ENCODE peak calls at places on chromosome 20, in ten cellular contexts. N, U, G, E, S, A, R, I, P and Z are unnamed samples.
A peak's percentile ranks its signal among the peaks of the same experiment; 100 is the strongest.

GRCh38 chr20:37845261-37845681 is 57.7 kb upstream of the VSTM2L start:
- DNase-seq in U (no peak), A (no peak), P (no peak), S (no peak), G (peak; percentile 28), R (peak; percentile 31), N (no peak), E (no peak), I (peak; percentile 47), Z (peak; percentile 34)

GRCh38 chr20:29690274-29690673 is 1567.2 kb upstream of the DEFB115 start:
- DNase-seq in N (no peak), R (no peak), U (no peak), P (no peak), A (no peak), S (no peak), I (no peak), G (no peak), E (no peak), Z (peak; percentile 5)

GRCh38 chr20:25233016-25233772 is 14.7 kb upstream of the PYGB start:
- DNase-seq in P (no peak), R (no peak), S (peak; percentile 60), I (peak; percentile 90), G (peak; percentile 94), U (no peak), N (no peak), E (peak; percentile 94), A (peak; percentile 73), Z (no peak)

GRCh38 chr20:53157443-53158408 is 185.6 kb downstream of the TSHZ2 start:
- DNase-seq in S (no peak), R (no peak), A (peak; percentile 57), I (peak; percentile 76), P (peak; percentile 25), N (peak; percentile 68), G (peak; percentile 51), E (peak; percentile 67), U (peak; percentile 67), Z (peak; percentile 37)

GRCh38 chr20:32201977-32202363 is 5.6 kb downstream of the PLAGL2 start:
- DNase-seq in I (no peak), N (no peak), P (no peak), G (no peak), E (no peak), A (peak; percentile 58), R (no peak), U (no peak), S (no peak), Z (peak; percentile 38)

GRCh38 chr20:16639027-16639941 is 66.0 kb upstream of the KIF16B start:
- DNase-seq in E (no peak), S (no peak), U (no peak), G (no peak), R (no peak), N (no peak), I (no peak), A (no peak), P (no peak), Z (no peak)

GRCh38 chr20:51377132-51377531 is 165.4 kb downstream of the NFATC2 start:
- DNase-seq in E (no peak), S (no peak), I (no peak), R (no peak), U (no peak), N (no peak), A (no peak), G (no peak), P (no peak), Z (no peak)

GRCh38 chr20:1712634-1713625 is 55.4 kb upstream of the SIRPG start:
- DNase-seq in S (no peak), U (no peak), A (no peak), P (no peak), I (no peak), N (no peak), E (no peak), G (no peak), R (no peak), Z (no peak)

GRCh38 chr20:8930691-8931090 is 138.2 kb upstream of the PLCB4 start:
- DNase-seq in P (no peak), N (no peak), I (no peak), S (no peak), R (no peak), G (no peak), A (no peak), U (no peak), E (no peak), Z (no peak)

GRCh38 chr20:15867899-15868298 is 705.3 kb downstream of the KIF16B start:
- DNase-seq in A (no peak), I (no peak), R (no peak), G (no peak), U (no peak), P (no peak), S (no peak), E (no peak), N (peak; percentile 46), Z (no peak)

GRCh38 chr20:2331901-2332565 is 36.2 kb downstream of the TGM3 start:
- DNase-seq in E (no peak), G (no peak), A (no peak), R (no peak), I (no peak), P (no peak), S (no peak), U (no peak), N (no peak), Z (no peak)

GRCh38 chr20:3084283-3084985 is at the start of gene AVP:
- DNase-seq in R (no peak), G (no peak), U (no peak), S (no peak), N (no peak), E (no peak), I (no peak), A (no peak), P (no peak), Z (no peak)

GRCh38 chr20:49284818-49285217 is 7.0 kb upstream of the ZNFX1 start:
- DNase-seq in S (no peak), P (no peak), G (no peak), U (no peak), R (no peak), A (no peak), E (no peak), I (no peak), N (no peak), Z (no peak)
- H3K4me3 ChIP-seq in S (no peak overlapping the region), P (no peak overlapping the region), G (peak overlapping the region; percentile 87), U (peak overlapping the region; percentile 6), R (peak overlapping the region; percentile 10), A (no peak overlapping the region), E (no peak overlapping the region), I (no peak overlapping the region), N (no peak overlapping the region), Z (no peak overlapping the region)

GRCh38 chr20:58233881-58234528 is 5.6 kb upstream of the ANKRD60 start:
- DNase-seq in U (peak; percentile 40), P (peak; percentile 22), I (peak; percentile 36), A (peak; percentile 18), S (no peak), R (peak; percentile 72), N (peak; percentile 65), G (no peak), E (peak; percentile 55), Z (no peak)
- H3K36me3 ChIP-seq in U (peaks cover 34% of the 10 kb centered on the region), P (no peaks in the 10 kb centered on the region), I (peaks cover 2% of the 10 kb centered on the region), A (no peaks in the 10 kb centered on the region), S (peaks cover 9% of the 10 kb centered on the region), R (peaks cover 16% of the 10 kb centered on the region), N (no peaks in the 10 kb centered on the region), G (peaks cover 38% of the 10 kb centered on the region), E (peaks cover under 1% of the 10 kb centered on the region), Z (no peaks in the 10 kb centered on the region)

GRCh38 chr20:22579119-22579427 is 5.3 kb downstream of the FOXA2 start:
- DNase-seq in I (no peak), E (no peak), S (no peak), R (no peak), G (peak; percentile 52), N (no peak), P (no peak), U (peak; percentile 55), A (no peak), Z (no peak)
- H3K4me3 ChIP-seq in I (peak overlapping the region; percentile 57), E (peak overlapping the region; percentile 35), S (peak overlapping the region; percentile 29), R (no peak overlapping the region), G (peak overlapping the region; percentile 58), N (no peak overlapping the region), P (no peak overlapping the region), U (no peak overlapping the region), A (no peak overlapping the region), Z (no peak overlapping the region)

GRCh38 chr20:49230021-49230420 is 10.8 kb downstream of the DDX27 start:
- DNase-seq in I (no peak), E (no peak), N (peak; percentile 46), A (no peak), R (no peak), G (no peak), U (no peak), P (no peak), S (no peak), Z (no peak)

GRCh38 chr20:49228676-49229075 is 9.5 kb downstream of the DDX27 start:
- DNase-seq in R (no peak), N (no peak), A (no peak), U (no peak), E (no peak), S (no peak), G (no peak), I (no peak), P (no peak), Z (no peak)

GRCh38 chr20:49230575-49231211 is 11.5 kb downstream of the DDX27 start:
- DNase-seq in N (peak; percentile 93), P (no peak), S (no peak), R (no peak), E (peak; percentile 24), U (peak; percentile 55), I (peak; percentile 20), A (peak; percentile 48), G (no peak), Z (no peak)

GRCh38 chr20:49233226-49233625 is 14.0 kb downstream of the DDX27 start:
- DNase-seq in E (no peak), S (no peak), N (no peak), A (no peak), R (no peak), I (no peak), G (no peak), U (no peak), P (no peak), Z (no peak)

GRCh38 chr20:49231461-49231860 is 12.2 kb downstream of the DDX27 start:
- DNase-seq in A (no peak), N (no peak), G (no peak), S (no peak), R (no peak), I (no peak), E (no peak), U (no peak), P (no peak), Z (no peak)
- H3K36me3 ChIP-seq in A (peaks cover 31% of the 10 kb centered on the region), N (peaks cover 78% of the 10 kb centered on the region), G (peaks cover 98% of the 10 kb centered on the region), S (peaks cover 68% of the 10 kb centered on the region), R (peaks cover 55% of the 10 kb centered on the region), I (peaks cover 49% of the 10 kb centered on the region), E (peaks cover 36% of the 10 kb centered on the region), U (peaks cover 82% of the 10 kb centered on the region), P (peaks cover 70% of the 10 kb centered on the region), Z (peaks cover 87% of the 10 kb centered on the region)

GRCh38 chr20:35743693-35744491 is 1.8 kb upstream of the RBM39 start:
- DNase-seq in N (peak; percentile 77), G (no peak), P (peak; percentile 29), I (no peak), S (no peak), U (no peak), A (no peak), E (no peak), R (no peak), Z (no peak)
- H3K4me3 ChIP-seq in N (peak overlapping the region; percentile 47), G (no peak overlapping the region), P (peak overlapping the region; percentile 52), I (no peak overlapping the region), S (peak overlapping the region; percentile 99), U (no peak overlapping the region), A (no peak overlapping the region), E (no peak overlapping the region), R (no peak overlapping the region), Z (no peak overlapping the region)

GRCh38 chr20:61543931-61544745 is 292.1 kb downstream of the CDH4 start:
- DNase-seq in E (no peak), P (no peak), R (no peak), S (no peak), U (no peak), G (no peak), A (no peak), I (no peak), N (no peak), Z (no peak)
- H3K36me3 ChIP-seq in E (no peaks in the 10 kb centered on the region), P (no peaks in the 10 kb centered on the region), R (no peaks in the 10 kb centered on the region), S (no peaks in the 10 kb centered on the region), U (no peaks in the 10 kb centered on the region), G (no peaks in the 10 kb centered on the region), A (no peaks in the 10 kb centered on the region), I (no peaks in the 10 kb centered on the region), N (no peaks in the 10 kb centered on the region), Z (no peaks in the 10 kb centered on the region)